ENCODE peak calls at places on chromosomes 16 and 17, in four cellular contexts. U is ureter; Z is naive thymus-derived CD8-positive, alpha-beta T cell; O is activated T-cell treated with anti-CD3 and anti-CD28 coated beads for 1 hour. P is an unnamed sample.

GRCh38 chr17:51435171-51435552 is 174.8 kb downstream of the UTP18 start:
- DNase-seq in Z (no peak), U (no peak), O (no peak), P (no peak)

GRCh38 chr16:65547799-65548446 is 426.1 kb upstream of the CDH11 start:
- DNase-seq in Z (no peak), O (no peak), U (no peak), P (peak; percentile 80)

GRCh38 chr16:15521758-15522509 is 87.5 kb downstream of the BMERB1 start:
- DNase-seq in U (no peak), O (no peak), Z (no peak), P (no peak)

GRCh38 chr16:66512589-66513404 is 37.1 kb downstream of the TK2 start:
- DNase-seq in U (no peak), Z (no peak), O (no peak), P (peak; percentile 90)

GRCh38 chr16:51113254-51114125 is 37.6 kb downstream of the SALL1 start:
- DNase-seq in U (no peak), Z (no peak), O (no peak), P (no peak)

GRCh38 chr16:55030944-55031343 is 100.3 kb downstream of the IRX5 start:
- DNase-seq in U (no peak), Z (no peak), O (no peak), P (no peak)

GRCh38 chr17:64074704-64075484 is 54.5 kb upstream of the ICAM2 start:
- DNase-seq in Z (no peak), U (no peak), O (no peak), P (peak; percentile 32)

GRCh38 chr16:77435240-77435819 is 496 bp upstream of the ADAMTS18 start:
- DNase-seq in U (no peak), O (no peak), Z (no peak), P (no peak)

GRCh38 chr16:48720266-48720665 is 110.3 kb upstream of the N4BP1 start:
- DNase-seq in O (no peak), Z (no peak), U (no peak), P (no peak)

GRCh38 chr17:2719861-2720260 is 8.3 kb upstream of the CLUH start:
- DNase-seq in O (no peak), Z (no peak), U (no peak), P (no peak)

GRCh38 chr16:1723450-1724147 is 17.6 kb downstream of the MAPK8IP3 start:
- DNase-seq in O (peak; percentile 26), U (no peak), Z (no peak), P (peak; percentile 12)

GRCh38 chr17:55159251-55159650 is 105.5 kb upstream of the HLF start:
- DNase-seq in U (no peak), Z (no peak), O (no peak), P (no peak)

GRCh38 chr16:2196162-2196980 is at the start of gene CASKIN1:
- DNase-seq in O (no peak), Z (peak; percentile 31), U (no peak), P (no peak)

GRCh38 chr16:50547340-50547865 is 793 bp upstream of the NKD1 start:
- DNase-seq in U (peak; percentile 61), Z (peak; percentile 73), O (peak; percentile 78), P (no peak)

GRCh38 chr16:73713817-73714495 is 582.7 kb upstream of the PSMD7 start:
- DNase-seq in U (no peak), Z (no peak), O (no peak), P (no peak)

GRCh38 chr16:3045758-3046505 is 429 bp upstream of the MMP25 start:
- DNase-seq in Z (no peak), O (no peak), U (no peak), P (no peak)

GRCh38 chr16:79532785-79533184 is 67.8 kb downstream of the MAF start:
- DNase-seq in O (no peak), Z (no peak), U (no peak), P (peak; percentile 7)

GRCh38 chr16:27977966-27978365 is 85.5 kb downstream of the GSG1L start:
- DNase-seq in O (no peak), U (peak; percentile 59), Z (no peak), P (no peak)

GRCh38 chr17:64947146-64947545 is 27.9 kb upstream of the LRRC37A3 start:
- DNase-seq in U (no peak), Z (no peak), O (no peak), P (no peak)

GRCh38 chr17:27741361-27741861 is 58.9 kb downstream of the NOS2 start:
- DNase-seq in U (no peak), Z (no peak), O (no peak), P (no peak)

GRCh38 chr17:10077561-10078299 is 120.7 kb downstream of the GAS7 start:
- DNase-seq in O (no peak), U (no peak), Z (no peak), P (no peak)

GRCh38 chr17:692116-692515 is 22.5 kb downstream of the VPS53 start:
- DNase-seq in U (no peak), Z (no peak), O (no peak), P (peak; percentile 86)

GRCh38 chr17:38877130-38877851 is 7.4 kb downstream of the LASP1 start:
- DNase-seq in U (no peak), Z (peak; percentile 52), O (no peak), P (no peak)

GRCh38 chr16:89037261-89038152 is 56.1 kb upstream of the ACSF3 start:
- DNase-seq in Z (no peak), U (no peak), O (peak; percentile 18), P (no peak)

GRCh38 chr17:3039748-3040147 is 23.7 kb downstream of the OR1D5 start:
- DNase-seq in O (no peak), U (no peak), Z (no peak), P (no peak)

GRCh38 chr16:89709166-89709565 is 7.7 kb upstream of the SPATA2L start:
- DNase-seq in O (no peak), Z (no peak), U (no peak), P (no peak)

GRCh38 chr17:77675816-77676799 is 282.4 kb upstream of the TNRC6C start:
- DNase-seq in O (no peak), Z (no peak), U (peak; percentile 59), P (no peak)

P was measured in RCC 7860.